ENCODE peak calls at places on chromosomes 4 and X, in five cellular contexts. W is endodermal cell, Q is A549, T is mammary epithelial cell, G is Panc1. J is an unnamed sample.

GRCh38 chr4:126976850-126977249 is 655.9 kb upstream of the INTU start:
- DNase-seq in W (no peak), Q (no peak), T (no peak), G (no peak), J (no peak)

GRCh38 chrX:68419934-68420333 is 13.4 kb downstream of the OPHN1 start:
- DNase-seq in W (no peak), Q (no peak), T (no peak), G (no peak), J (no peak)

GRCh38 chr4:68451246-68452211 is 4.3 kb downstream of the TMPRSS11E start:
- DNase-seq in W (no peak), Q (no peak), T (peak; percentile 77), G (no peak), J (no peak)

GRCh38 chr4:39976945-39977488 is 694 bp downstream of the PDS5A start:
- DNase-seq in W (peak; percentile 69), Q (peak; percentile 17), T (peak; percentile 39), G (no peak), J (peak; percentile 37)

GRCh38 chrX:117743469-117744251 is 372.9 kb downstream of the KLHL13 start:
- DNase-seq in W (peak; percentile 52), Q (peak; percentile 5), T (peak; percentile 14), G (no peak), J (no peak)

GRCh38 chrX:136200466-136200865 is 50.7 kb downstream of the MAP7D3 start:
- DNase-seq in W (no peak), Q (peak; percentile 29), T (peak; percentile 11), G (no peak), J (no peak)

GRCh38 chrX:42776195-42776594 is 1.8 kb downstream of the PPP1R2C start:
- DNase-seq in W (no peak), Q (no peak), T (no peak), G (no peak), J (no peak)

GRCh38 chrX:48617542-48618340 is 20.4 kb downstream of the WDR13 start:
- DNase-seq in W (no peak), Q (no peak), T (no peak), G (no peak), J (no peak)

GRCh38 chr4:2852481-2852881 is 8.8 kb downstream of the ADD1 start:
- DNase-seq in W (no peak), Q (no peak), T (no peak), G (no peak), J (no peak)

GRCh38 chr4:139556735-139557505 is 901 bp upstream of the SETD7 start:
- DNase-seq in W (peak; percentile 86), Q (peak; percentile 64), T (peak; percentile 37), G (no peak), J (peak; percentile 57)

GRCh38 chr4:88446124-88446523 is 10.8 kb upstream of the HERC5 start:
- DNase-seq in W (no peak), Q (no peak), T (peak; percentile 48), G (no peak), J (no peak)

GRCh38 chr4:128525387-128525786 is 237.8 kb upstream of the PGRMC2 start:
- DNase-seq in W (no peak), Q (no peak), T (peak; percentile 41), G (no peak), J (no peak)

GRCh38 chr4:128528177-128528576 is 240.6 kb upstream of the PGRMC2 start:
- DNase-seq in W (no peak), Q (no peak), T (no peak), G (no peak), J (no peak)

GRCh38 chr4:128527356-128527755 is 239.7 kb upstream of the PGRMC2 start:
- DNase-seq in W (no peak), Q (no peak), T (no peak), G (no peak), J (no peak)

GRCh38 chr4:128525939-128526630 is 238.5 kb upstream of the PGRMC2 start:
- DNase-seq in W (no peak), Q (no peak), T (peak; percentile 43), G (no peak), J (no peak)

GRCh38 chr4:128528793-128529553 is 241.4 kb upstream of the PGRMC2 start:
- DNase-seq in W (peak; percentile 76), Q (peak; percentile 95), T (peak; percentile 85), G (peak; percentile 69), J (no peak)
- H3K4me1 ChIP-seq in W (peaks cover 10% of the 10 kb centered on the region), Q (peaks cover 59% of the 10 kb centered on the region), T (peaks cover 43% of the 10 kb centered on the region), G (peaks cover 13% of the 10 kb centered on the region), J (no peaks in the 10 kb centered on the region)

GRCh38 chr4:6647582-6648230 is 7.2 kb downstream of the MRFAP1 start:
- DNase-seq in W (peak; percentile 56), Q (no peak), T (no peak), G (no peak), J (no peak)
- H3K4me1 ChIP-seq in W (peaks cover 3% of the 10 kb centered on the region), Q (peaks cover under 1% of the 10 kb centered on the region), T (no peaks in the 10 kb centered on the region), G (peaks cover under 1% of the 10 kb centered on the region), J (peaks cover 10% of the 10 kb centered on the region)

DNA sequence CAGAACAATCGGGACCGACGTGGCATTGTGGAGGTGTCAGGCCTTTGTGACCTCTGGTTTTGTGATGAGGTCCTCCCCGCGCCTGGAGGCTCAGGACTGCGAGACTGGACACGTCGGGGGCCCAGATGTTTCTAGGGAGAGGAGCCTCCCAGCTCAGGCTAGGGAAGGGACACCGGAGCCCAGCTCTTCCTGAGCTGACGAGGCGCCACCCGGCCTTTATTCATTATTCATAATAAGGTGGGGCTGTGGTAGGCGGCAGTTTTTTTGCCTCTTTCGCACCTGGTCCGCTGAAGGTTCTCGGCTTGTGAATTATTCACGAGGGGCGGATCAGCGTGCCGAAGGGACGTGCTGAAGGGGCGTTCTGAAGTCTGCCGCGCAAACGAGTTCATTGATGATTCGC is 2.3 kb upstream of the UBA1 start:
- DNase-seq in W (peak; percentile 72), Q (no peak), T (peak; percentile 66), G (no peak), J (peak; percentile 76)
- H3K4me1 ChIP-seq in W (no peaks in the 10 kb centered on the region), Q (peaks cover 19% of the 10 kb centered on the region), T (peaks cover 23% of the 10 kb centered on the region), G (peaks cover 24% of the 10 kb centered on the region), J (peaks cover 42% of the 10 kb centered on the region)

GRCh38 chr4:161486454-161486853 is 677.3 kb downstream of the FSTL5 start:
- DNase-seq in W (no peak), Q (no peak), T (no peak), G (no peak), J (no peak)
- H3K4me1 ChIP-seq in W (no peaks in the 10 kb centered on the region), Q (no peaks in the 10 kb centered on the region), T (no peaks in the 10 kb centered on the region), G (no peaks in the 10 kb centered on the region), J (no peaks in the 10 kb centered on the region)

DNA sequence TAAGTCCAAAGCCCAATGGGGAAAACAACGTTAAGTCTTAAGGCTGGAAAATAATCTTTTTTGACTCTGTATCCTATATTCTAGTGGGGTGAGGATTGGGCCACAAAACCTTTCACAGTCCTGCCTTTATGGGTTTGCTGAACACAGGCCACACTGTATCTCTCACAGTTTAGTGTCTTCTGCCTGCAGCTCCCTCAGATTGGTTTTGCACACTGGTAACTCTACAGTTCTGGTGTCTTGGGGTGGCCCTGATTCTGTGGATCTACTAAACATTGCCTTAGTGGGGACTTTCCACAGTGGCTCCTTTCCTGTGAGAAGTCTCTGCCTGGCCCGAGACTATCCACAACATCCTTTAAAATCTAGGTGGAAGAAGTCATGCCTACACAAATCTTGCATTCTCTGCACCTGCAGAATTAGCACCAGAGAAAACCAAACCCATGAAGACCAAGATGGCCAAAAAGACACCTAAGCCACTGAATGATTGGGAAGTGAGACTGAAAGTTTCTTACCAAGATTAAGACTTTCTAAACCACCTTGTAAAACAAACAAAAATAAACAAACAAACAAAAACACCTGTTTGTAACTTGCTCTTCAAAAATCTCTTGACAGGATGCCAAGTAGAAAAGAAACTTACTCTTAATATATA is 150.4 kb upstream of the PCDH10 start:
- DNase-seq in W (no peak), Q (no peak), T (no peak), G (no peak), J (no peak)
- H3K4me1 ChIP-seq in W (no peaks in the 10 kb centered on the region), Q (no peaks in the 10 kb centered on the region), T (no peaks in the 10 kb centered on the region), G (no peaks in the 10 kb centered on the region), J (no peaks in the 10 kb centered on the region)

DNA sequence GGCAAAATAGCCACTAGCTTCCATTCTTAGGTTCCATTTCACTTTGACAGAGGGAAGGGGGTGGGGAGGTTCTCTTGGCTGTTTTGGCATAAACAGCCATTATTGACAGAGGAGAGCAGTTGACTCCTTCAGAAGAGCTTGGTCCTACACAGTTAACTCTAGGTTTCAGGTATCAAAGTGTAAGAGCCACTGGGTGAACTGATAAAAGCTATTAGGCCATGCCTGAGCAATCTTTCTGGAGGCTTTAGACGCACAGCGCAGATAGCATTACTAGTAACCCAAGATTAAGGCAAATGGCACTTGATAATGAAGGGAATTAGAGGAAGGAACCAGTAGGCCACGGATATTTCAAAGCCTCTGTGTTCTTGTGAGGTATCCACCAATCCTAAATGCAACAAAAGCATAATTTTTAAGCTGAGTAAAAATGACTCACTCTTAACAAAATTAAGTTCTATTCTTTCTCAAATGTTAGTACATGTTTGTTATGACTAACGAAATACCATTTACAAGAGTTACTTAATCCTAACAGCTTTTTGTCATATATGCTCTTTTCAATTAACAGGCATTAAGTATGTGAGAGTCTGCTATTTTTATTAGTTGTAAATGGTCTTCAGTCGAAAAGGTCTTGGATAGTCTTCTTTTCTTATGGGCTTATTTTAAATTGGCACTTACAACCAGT is 53.6 kb downstream of the SLC7A11 start:
- DNase-seq in W (no peak), Q (no peak), T (peak; percentile 62), G (no peak), J (no peak)
- H3K4me1 ChIP-seq in W (peaks cover 12% of the 10 kb centered on the region), Q (peaks cover 92% of the 10 kb centered on the region), T (peaks cover 15% of the 10 kb centered on the region), G (no peaks in the 10 kb centered on the region), J (no peaks in the 10 kb centered on the region)

GRCh38 chrX:24148535-24149345 is 789 bp upstream of the ZFX start:
- DNase-seq in W (no peak), Q (peak; percentile 63), T (no peak), G (no peak), J (peak; percentile 7)
- H3K4me1 ChIP-seq in W (no peaks in the 10 kb centered on the region), Q (peaks cover 55% of the 10 kb centered on the region), T (peaks cover 46% of the 10 kb centered on the region), G (peaks cover 15% of the 10 kb centered on the region), J (peaks cover 40% of the 10 kb centered on the region)

GRCh38 chr4:94458682-94459081 is 6.9 kb downstream of the PDLIM5 start:
- DNase-seq in W (no peak), Q (no peak), T (no peak), G (no peak), J (no peak)

GRCh38 chr4:94463771-94464170 is 12.0 kb downstream of the PDLIM5 start:
- DNase-seq in W (no peak), Q (no peak), T (peak; percentile 72), G (no peak), J (no peak)

GRCh38 chr4:94459462-94460161 is 7.9 kb downstream of the PDLIM5 start:
- DNase-seq in W (no peak), Q (no peak), T (peak; percentile 48), G (no peak), J (no peak)

GRCh38 chr4:94462572-94462971 is 10.8 kb downstream of the PDLIM5 start:
- DNase-seq in W (no peak), Q (no peak), T (no peak), G (no peak), J (no peak)

GRCh38 chr4:94461506-94461905 is 9.8 kb downstream of the PDLIM5 start:
- DNase-seq in W (no peak), Q (no peak), T (no peak), G (no peak), J (no peak)
- H3K4me1 ChIP-seq in W (no peaks in the 10 kb centered on the region), Q (peaks cover 83% of the 10 kb centered on the region), T (peaks cover 38% of the 10 kb centered on the region), G (peaks cover 22% of the 10 kb centered on the region), J (peaks cover 4% of the 10 kb centered on the region)

GRCh38 chr4:86924805-86925204 is 10.0 kb upstream of the AFF1 start:
- DNase-seq in W (peak; percentile 40), Q (peak; percentile 71), T (peak; percentile 42), G (no peak), J (no peak)
- H3K4me1 ChIP-seq in W (no peaks in the 10 kb centered on the region), Q (peaks cover 55% of the 10 kb centered on the region), T (peaks cover 65% of the 10 kb centered on the region), G (no peaks in the 10 kb centered on the region), J (no peaks in the 10 kb centered on the region)